ENCODE peak calls at places on chromosomes 3 and 15, in ten cellular contexts. F, M, G, I, S, P, B, A, O and E are unnamed samples.

GRCh38 chr3:194637066-194637465 is 3.8 kb upstream of the TMEM44 start:
- DNase-seq in F (no peak), M (no peak), G (no peak), I (no peak), S (peak; percentile 52), P (no peak), B (no peak), A (no peak), O (no peak), E (no peak)

GRCh38 chr15:43270676-43271306 is 4.1 kb upstream of the TGM5 start:
- DNase-seq in F (no peak), M (no peak), G (no peak), I (no peak), S (no peak), P (peak; percentile 74), B (peak; percentile 79), A (no peak), O (no peak), E (no peak)

GRCh38 chr15:69357773-69358765 is 56.1 kb upstream of the KIF23 start:
- DNase-seq in F (peak; percentile 10), M (no peak), G (no peak), I (no peak), S (peak; percentile 37), P (no peak), B (no peak), A (no peak), O (no peak), E (no peak)

GRCh38 chr3:59480486-59480995 is 430.7 kb upstream of the CFAP20DC start:
- DNase-seq in F (peak; percentile 83), M (no peak), G (peak; percentile 72), I (no peak), S (no peak), P (no peak), B (no peak), A (no peak), O (no peak), E (no peak)

GRCh38 chr15:48565560-48566482 is 79.7 kb downstream of the FBN1 start:
- DNase-seq in F (peak; percentile 88), M (no peak), G (peak; percentile 68), I (no peak), S (no peak), P (no peak), B (no peak), A (no peak), O (no peak), E (peak; percentile 85)

GRCh38 chr3:172135766-172136729 is 96.7 kb downstream of the FNDC3B start:
- DNase-seq in F (peak; percentile 94), M (no peak), G (peak; percentile 45), I (no peak), S (peak; percentile 50), P (no peak), B (no peak), A (no peak), O (no peak), E (peak; percentile 88)

GRCh38 chr3:8506611-8507061 is 5.0 kb downstream of the LMCD1 start:
- DNase-seq in F (no peak), M (no peak), G (no peak), I (no peak), S (no peak), P (no peak), B (no peak), A (no peak), O (no peak), E (peak; percentile 78)

GRCh38 chr15:91622676-91623342 is 230.7 kb upstream of the SLCO3A1 start:
- DNase-seq in F (no peak), M (no peak), G (no peak), I (no peak), S (peak; percentile 55), P (no peak), B (no peak), A (no peak), O (no peak), E (no peak)

GRCh38 chr3:42192334-42193200 is 73.4 kb downstream of the CCK start:
- DNase-seq in F (peak; percentile 40), M (no peak), G (no peak), I (no peak), S (no peak), P (no peak), B (no peak), A (no peak), O (no peak), E (peak; percentile 40)

GRCh38 chr3:45573591-45573990 is 21.0 kb upstream of the LIMD1 start:
- DNase-seq in F (no peak), M (no peak), G (no peak), I (no peak), S (no peak), P (no peak), B (no peak), A (no peak), O (no peak), E (no peak)

GRCh38 chr3:40124918-40125317 is 184.6 kb upstream of the EIF1B start:
- DNase-seq in F (no peak), M (no peak), G (no peak), I (no peak), S (no peak), P (no peak), B (no peak), A (no peak), O (no peak), E (no peak)

GRCh38 chr3:58353722-58354553 is 21.2 kb downstream of the PXK start:
- DNase-seq in F (peak; percentile 70), M (no peak), G (peak; percentile 55), I (no peak), S (peak; percentile 33), P (peak; percentile 67), B (peak; percentile 71), A (no peak), O (no peak), E (no peak)

GRCh38 chr15:62739082-62739481 is 303.5 kb upstream of the TPM1 start:
- DNase-seq in F (peak; percentile 44), M (no peak), G (peak; percentile 48), I (no peak), S (no peak), P (no peak), B (no peak), A (no peak), O (no peak), E (peak; percentile 82)

GRCh38 chr15:56341201-56341600 is 24.0 kb upstream of the TEX9 start:
- DNase-seq in F (no peak), M (no peak), G (no peak), I (no peak), S (peak; percentile 56), P (no peak), B (no peak), A (no peak), O (no peak), E (no peak)

GRCh38 chr3:166425021-166425420 is 587.8 kb upstream of the BCHE start:
- DNase-seq in F (no peak), M (no peak), G (no peak), I (no peak), S (no peak), P (no peak), B (no peak), A (no peak), O (no peak), E (no peak)